ENCODE peak calls at places on chromosomes 5 and 9, in seven cellular contexts. M is SJCRH30; T is effector memory CD4-positive, alpha-beta T cell; X is tibial nerve; U is ovary; F is aorta; D is IMR-90. J is an unnamed sample.

GRCh38 chr9:120532475-120532874 is 47.5 kb downstream of the CDK5RAP2 start:
- DNase-seq in M (peak; percentile 34), T (no peak), X (peak; percentile 22), U (no peak), F (no peak), D (no peak), J (no peak)

GRCh38 chr5:116686438-116686837 is 111.8 kb upstream of the SEMA6A start:
- DNase-seq in M (no peak), T (no peak), X (no peak), U (no peak), F (no peak), D (no peak), J (no peak)

GRCh38 chr5:123398058-123398728 is 25.0 kb downstream of the CEP120 start:
- DNase-seq in M (no peak), T (no peak), X (no peak), U (no peak), F (no peak), D (no peak), J (no peak)

GRCh38 chr9:72445291-72446000 is 76.0 kb upstream of the TMC1 start:
- DNase-seq in M (no peak), T (no peak), X (no peak), U (no peak), F (no peak), D (peak; percentile 47), J (no peak)

GRCh38 chr5:35041251-35041650 is 6.5 kb downstream of the AGXT2 start:
- DNase-seq in M (no peak), T (no peak), X (no peak), U (no peak), F (no peak), D (peak; percentile 43), J (no peak)

GRCh38 chr5:136510481-136510880 is 145.1 kb upstream of the TRPC7 start:
- DNase-seq in M (no peak), T (no peak), X (no peak), U (no peak), F (no peak), D (no peak), J (no peak)

GRCh38 chr9:71524996-71525580 is 243.2 kb downstream of the CEMIP2 start:
- DNase-seq in M (no peak), T (no peak), X (no peak), U (no peak), F (no peak), D (no peak), J (no peak)

GRCh38 chr5:170333161-170333909 is 35.8 kb upstream of the LCP2 start:
- DNase-seq in M (peak; percentile 8), T (peak; percentile 53), X (no peak), U (no peak), F (peak; percentile 51), D (no peak), J (no peak)

GRCh38 chr5:88658005-88658404 is 225.0 kb downstream of the MEF2C start:
- DNase-seq in M (no peak), T (no peak), X (no peak), U (no peak), F (no peak), D (no peak), J (no peak)

GRCh38 chr9:16689352-16689938 is 181.0 kb downstream of the BNC2 start:
- DNase-seq in M (peak; percentile 44), T (no peak), X (peak; percentile 59), U (peak; percentile 26), F (peak; percentile 53), D (peak; percentile 39), J (no peak)

GRCh38 chr5:156716981-156717380 is 133.1 kb upstream of the PPP1R2B start:
- DNase-seq in M (no peak), T (no peak), X (no peak), U (no peak), F (no peak), D (no peak), J (no peak)

GRCh38 chr9:121075251-121076036 is 689 bp downstream of the CNTRL start:
- DNase-seq in M (no peak), T (no peak), X (no peak), U (no peak), F (no peak), D (peak; percentile 8), J (no peak)

GRCh38 chr9:27308691-27309390 is 11.9 kb upstream of the EQTN start:
- DNase-seq in M (no peak), T (no peak), X (no peak), U (no peak), F (no peak), D (no peak), J (no peak)

GRCh38 chr5:36492998-36493655 is 113.3 kb upstream of the SLC1A3 start:
- DNase-seq in M (no peak), T (no peak), X (no peak), U (no peak), F (no peak), D (peak; percentile 38), J (no peak)

GRCh38 chr5:69489246-69489645 is 3.3 kb upstream of the OCLN start:
- DNase-seq in M (no peak), T (no peak), X (no peak), U (no peak), F (no peak), D (no peak), J (no peak)

DNA sequence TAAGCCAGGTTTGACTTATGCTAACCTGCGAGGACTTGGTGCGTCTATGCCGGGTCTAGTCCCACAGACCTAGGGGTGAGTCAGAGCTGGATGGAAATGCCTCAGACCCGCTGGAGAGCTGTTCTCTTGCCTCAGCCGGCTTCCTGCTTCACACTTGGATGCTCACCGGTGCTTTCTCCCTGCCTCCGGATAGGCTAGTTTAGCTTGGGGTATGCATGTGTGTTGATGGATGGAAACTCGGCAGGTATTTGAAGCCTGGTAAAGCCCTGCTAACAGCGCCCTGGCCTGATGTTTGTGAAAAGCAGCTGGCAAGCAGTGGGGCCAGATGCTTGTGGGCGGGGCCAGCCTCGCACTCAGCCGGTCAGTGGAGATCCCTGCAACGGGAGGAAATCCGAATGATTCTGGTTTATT is 29.3 kb downstream of the PRRC2B start:
- DNase-seq in M (peak; percentile 72), T (no peak), X (no peak), U (peak; percentile 42), F (peak; percentile 68), D (peak; percentile 91), J (no peak)
- H3K4me1 ChIP-seq in M (peaks cover 53% of the 10 kb centered on the region), T (peaks cover 26% of the 10 kb centered on the region), X (peaks cover 56% of the 10 kb centered on the region), U (peaks cover 43% of the 10 kb centered on the region), F (peaks cover 7% of the 10 kb centered on the region), D (peaks cover 39% of the 10 kb centered on the region), J (peaks cover 86% of the 10 kb centered on the region)

GRCh38 chr9:17810293-17810692 is 231.4 kb downstream of the SH3GL2 start:
- DNase-seq in M (no peak), T (no peak), X (no peak), U (no peak), F (no peak), D (no peak), J (no peak)

GRCh38 chr9:17807670-17808282 is 228.9 kb downstream of the SH3GL2 start:
- DNase-seq in M (no peak), T (no peak), X (no peak), U (no peak), F (no peak), D (no peak), J (no peak)

GRCh38 chr9:17813798-17814197 is 234.9 kb downstream of the SH3GL2 start:
- DNase-seq in M (no peak), T (no peak), X (no peak), U (no peak), F (no peak), D (no peak), J (no peak)

DNA sequence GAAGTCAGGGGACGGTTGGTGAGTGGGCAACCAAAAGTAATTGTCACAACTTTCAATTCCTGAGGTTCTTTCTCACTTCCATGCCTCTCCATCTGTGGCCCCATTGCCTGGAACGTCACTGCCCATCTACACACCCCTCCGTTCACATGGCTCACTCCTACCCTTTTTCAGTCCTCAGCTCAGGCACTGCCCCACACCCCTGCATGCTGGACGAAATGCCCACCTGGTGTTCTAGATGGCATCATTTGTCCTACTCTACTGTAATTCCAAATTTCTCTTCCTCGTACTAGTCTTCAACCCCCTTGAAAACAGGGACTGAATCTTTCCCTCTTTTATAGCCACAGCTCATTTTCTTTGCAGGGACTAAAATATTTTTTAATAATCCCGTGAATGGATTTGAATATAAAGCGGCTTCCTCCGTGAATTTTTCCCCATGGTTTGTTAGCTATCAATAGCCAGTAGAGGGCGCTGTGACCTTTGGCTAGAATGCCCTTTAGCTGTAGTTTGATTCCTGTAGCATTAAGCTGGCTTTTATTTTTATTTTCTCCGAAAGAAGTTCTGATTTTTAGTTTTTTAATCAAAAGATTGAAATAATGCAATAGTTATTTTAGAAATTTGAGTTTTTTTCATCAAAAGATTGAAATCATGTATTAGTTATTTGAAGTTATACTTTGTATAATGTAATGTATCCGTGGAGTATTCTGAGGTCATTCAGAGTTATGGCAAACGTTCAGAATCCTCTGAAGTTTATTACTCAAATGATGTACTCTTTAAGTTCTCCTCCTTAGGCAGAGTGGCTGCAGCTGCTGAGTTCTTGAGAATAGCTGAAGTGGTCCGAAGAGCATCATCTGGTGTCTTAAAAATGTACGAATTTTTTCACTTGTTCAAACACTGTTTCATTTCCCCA is 232.1 kb downstream of the SH3GL2 start:
- DNase-seq in M (peak; percentile 77), T (no peak), X (peak; percentile 73), U (peak; percentile 34), F (peak; percentile 48), D (peak; percentile 66), J (no peak)
- H3K36me3 ChIP-seq in M (no peaks in the 10 kb centered on the region), T (no peaks in the 10 kb centered on the region), X (no peaks in the 10 kb centered on the region), U (no peaks in the 10 kb centered on the region), F (no peaks in the 10 kb centered on the region), D (no peaks in the 10 kb centered on the region), J (no peaks in the 10 kb centered on the region)

GRCh38 chr9:22237497-22238363 is 208.9 kb upstream of the DMRTA1 start:
- DNase-seq in M (peak; percentile 58), T (no peak), X (no peak), U (no peak), F (no peak), D (peak; percentile 91), J (no peak)
- H3K4me1 ChIP-seq in M (peaks cover 15% of the 10 kb centered on the region), T (no peaks in the 10 kb centered on the region), X (peaks cover 3% of the 10 kb centered on the region), U (no peaks in the 10 kb centered on the region), F (no peaks in the 10 kb centered on the region), D (peaks cover 8% of the 10 kb centered on the region), J (no peaks in the 10 kb centered on the region)

GRCh38 chr5:54868511-54869483 is 116.6 kb downstream of the ESM1 start:
- DNase-seq in M (no peak), T (no peak), X (no peak), U (no peak), F (no peak), D (no peak), J (no peak)

GRCh38 chr5:54869691-54870090 is 115.7 kb downstream of the ESM1 start:
- DNase-seq in M (no peak), T (no peak), X (no peak), U (no peak), F (no peak), D (peak; percentile 29), J (no peak)

GRCh38 chr5:54872810-54873209 is 112.6 kb downstream of the ESM1 start:
- DNase-seq in M (no peak), T (no peak), X (no peak), U (no peak), F (no peak), D (no peak), J (no peak)

GRCh38 chr5:54867310-54867944 is 118.0 kb downstream of the ESM1 start:
- DNase-seq in M (peak; percentile 60), T (no peak), X (no peak), U (no peak), F (no peak), D (peak; percentile 75), J (no peak)

DNA sequence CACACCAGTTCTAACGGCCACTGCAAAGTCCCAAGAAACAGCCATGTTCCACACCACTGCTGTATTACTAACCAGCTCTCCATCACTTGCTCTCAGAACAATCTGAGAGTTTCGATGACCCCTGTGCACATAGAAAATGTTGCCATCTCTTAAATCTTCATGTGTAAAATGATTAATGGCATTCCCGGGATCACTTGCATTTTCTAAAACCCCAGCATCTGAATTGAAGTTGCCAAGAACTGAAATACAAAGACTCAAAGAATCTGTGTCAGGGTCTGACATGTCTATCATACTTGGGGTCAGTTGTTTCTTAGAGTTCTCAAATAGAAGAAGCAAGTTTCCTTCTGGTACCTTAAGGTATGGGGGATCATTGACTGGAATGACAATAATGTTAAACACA is 115.1 kb downstream of the ESM1 start:
- DNase-seq in M (no peak), T (no peak), X (no peak), U (no peak), F (no peak), D (no peak), J (no peak)
- H3K36me3 ChIP-seq in M (no peaks in the 10 kb centered on the region), T (no peaks in the 10 kb centered on the region), X (no peaks in the 10 kb centered on the region), U (no peaks in the 10 kb centered on the region), F (no peaks in the 10 kb centered on the region), D (no peaks in the 10 kb centered on the region), J (no peaks in the 10 kb centered on the region)